ENCODE peak calls at places on chromosomes 16 and 17, in seven cellular contexts. One of them, this sample, is unnamed.
A peak's percentile ranks its signal among the peaks of the same experiment; 100 is the strongest.

GRCh38 chr16:66858740-66859396 is 14.7 kb downstream of the CA7 start:
- DNase-seq in NCI-H748 treated with DMSO at 0.1 percent for 48 hours: no peak
- DNase-seq in stimulated activated naive B cell treated with anti-CD40 and anti-IgM and Interleukin-4, amounts not matched to agents 10 μg/mL and 1 μg/mL and 100 μg/mL, for 72 hours: no peak
- DNase-seq in SW 1271: no peak
- DNase-seq in kidney glomerular epithelial cell: no peak
- DNase-seq in activated naive CD8-positive, alpha-beta T cell treated with anti-CD3 and anti-CD28 coated beads for 36 hours: no peak
- DNase-seq in astrocyte of the spinal cord: peak; percentile 47
- DNase-seq in this sample: peak; percentile 42

GRCh38 chr16:3762080-3762750 is 44.9 kb upstream of the TRAP1 start:
- DNase-seq in NCI-H748 treated with DMSO at 0.1 percent for 48 hours: no peak
- DNase-seq in stimulated activated naive B cell treated with anti-CD40 and anti-IgM and Interleukin-4, amounts not matched to agents 10 μg/mL and 1 μg/mL and 100 μg/mL, for 72 hours: no peak
- DNase-seq in SW 1271: no peak
- DNase-seq in kidney glomerular epithelial cell: no peak
- DNase-seq in activated naive CD8-positive, alpha-beta T cell treated with anti-CD3 and anti-CD28 coated beads for 36 hours: no peak
- DNase-seq in astrocyte of the spinal cord: no peak
- DNase-seq in this sample: no peak

GRCh38 chr17:850828-851759 is 68.9 kb downstream of the MRM3 start:
- DNase-seq in NCI-H748 treated with DMSO at 0.1 percent for 48 hours: no peak
- DNase-seq in stimulated activated naive B cell treated with anti-CD40 and anti-IgM and Interleukin-4, amounts not matched to agents 10 μg/mL and 1 μg/mL and 100 μg/mL, for 72 hours: no peak
- DNase-seq in SW 1271: no peak
- DNase-seq in kidney glomerular epithelial cell: no peak
- DNase-seq in activated naive CD8-positive, alpha-beta T cell treated with anti-CD3 and anti-CD28 coated beads for 36 hours: no peak
- DNase-seq in astrocyte of the spinal cord: peak; percentile 35
- DNase-seq in this sample: no peak

GRCh38 chr17:47846741-47847340 is 4.1 kb downstream of the SP6 start:
- DNase-seq in NCI-H748 treated with DMSO at 0.1 percent for 48 hours: no peak
- DNase-seq in stimulated activated naive B cell treated with anti-CD40 and anti-IgM and Interleukin-4, amounts not matched to agents 10 μg/mL and 1 μg/mL and 100 μg/mL, for 72 hours: no peak
- DNase-seq in SW 1271: no peak
- DNase-seq in kidney glomerular epithelial cell: no peak
- DNase-seq in activated naive CD8-positive, alpha-beta T cell treated with anti-CD3 and anti-CD28 coated beads for 36 hours: no peak
- DNase-seq in astrocyte of the spinal cord: no peak
- DNase-seq in this sample: no peak

GRCh38 chr17:538096-538973 is 176.3 kb downstream of the VPS53 start:
- DNase-seq in NCI-H748 treated with DMSO at 0.1 percent for 48 hours: no peak
- DNase-seq in stimulated activated naive B cell treated with anti-CD40 and anti-IgM and Interleukin-4, amounts not matched to agents 10 μg/mL and 1 μg/mL and 100 μg/mL, for 72 hours: no peak
- DNase-seq in SW 1271: no peak
- DNase-seq in kidney glomerular epithelial cell: no peak
- DNase-seq in activated naive CD8-positive, alpha-beta T cell treated with anti-CD3 and anti-CD28 coated beads for 36 hours: no peak
- DNase-seq in astrocyte of the spinal cord: peak; percentile 34
- DNase-seq in this sample: no peak

GRCh38 chr16:4976611-4977145 is 18.5 kb downstream of the SEC14L5 start:
- DNase-seq in NCI-H748 treated with DMSO at 0.1 percent for 48 hours: no peak
- DNase-seq in stimulated activated naive B cell treated with anti-CD40 and anti-IgM and Interleukin-4, amounts not matched to agents 10 μg/mL and 1 μg/mL and 100 μg/mL, for 72 hours: no peak
- DNase-seq in SW 1271: no peak
- DNase-seq in kidney glomerular epithelial cell: no peak
- DNase-seq in activated naive CD8-positive, alpha-beta T cell treated with anti-CD3 and anti-CD28 coated beads for 36 hours: no peak
- DNase-seq in astrocyte of the spinal cord: no peak
- DNase-seq in this sample: no peak

GRCh38 chr16:69611103-69611640 is 45.4 kb downstream of the NFAT5 start:
- DNase-seq in NCI-H748 treated with DMSO at 0.1 percent for 48 hours: no peak
- DNase-seq in stimulated activated naive B cell treated with anti-CD40 and anti-IgM and Interleukin-4, amounts not matched to agents 10 μg/mL and 1 μg/mL and 100 μg/mL, for 72 hours: no peak
- DNase-seq in SW 1271: no peak
- DNase-seq in kidney glomerular epithelial cell: no peak
- DNase-seq in activated naive CD8-positive, alpha-beta T cell treated with anti-CD3 and anti-CD28 coated beads for 36 hours: no peak
- DNase-seq in astrocyte of the spinal cord: no peak
- DNase-seq in this sample: no peak

GRCh38 chr16:84396537-84397008 is 28.2 kb downstream of the ATP2C2 start:
- DNase-seq in NCI-H748 treated with DMSO at 0.1 percent for 48 hours: no peak
- DNase-seq in stimulated activated naive B cell treated with anti-CD40 and anti-IgM and Interleukin-4, amounts not matched to agents 10 μg/mL and 1 μg/mL and 100 μg/mL, for 72 hours: no peak
- DNase-seq in SW 1271: no peak
- DNase-seq in kidney glomerular epithelial cell: peak; percentile 88
- DNase-seq in activated naive CD8-positive, alpha-beta T cell treated with anti-CD3 and anti-CD28 coated beads for 36 hours: no peak
- DNase-seq in astrocyte of the spinal cord: no peak
- DNase-seq in this sample: no peak

GRCh38 chr16:48295493-48296281 is 48.3 kb upstream of the ABCC11 start:
- DNase-seq in NCI-H748 treated with DMSO at 0.1 percent for 48 hours: no peak
- DNase-seq in stimulated activated naive B cell treated with anti-CD40 and anti-IgM and Interleukin-4, amounts not matched to agents 10 μg/mL and 1 μg/mL and 100 μg/mL, for 72 hours: no peak
- DNase-seq in SW 1271: no peak
- DNase-seq in kidney glomerular epithelial cell: no peak
- DNase-seq in activated naive CD8-positive, alpha-beta T cell treated with anti-CD3 and anti-CD28 coated beads for 36 hours: no peak
- DNase-seq in astrocyte of the spinal cord: no peak
- DNase-seq in this sample: no peak

GRCh38 chr17:5120036-5120435 is 4.2 kb downstream of the USP6 start:
- DNase-seq in NCI-H748 treated with DMSO at 0.1 percent for 48 hours: no peak
- DNase-seq in stimulated activated naive B cell treated with anti-CD40 and anti-IgM and Interleukin-4, amounts not matched to agents 10 μg/mL and 1 μg/mL and 100 μg/mL, for 72 hours: no peak
- DNase-seq in SW 1271: no peak
- DNase-seq in kidney glomerular epithelial cell: no peak
- DNase-seq in activated naive CD8-positive, alpha-beta T cell treated with anti-CD3 and anti-CD28 coated beads for 36 hours: no peak
- DNase-seq in astrocyte of the spinal cord: no peak
- DNase-seq in this sample: no peak

GRCh38 chr17:57604771-57605733 is 140.0 kb downstream of the CCDC182 start:
- DNase-seq in NCI-H748 treated with DMSO at 0.1 percent for 48 hours: peak; percentile 77
- DNase-seq in stimulated activated naive B cell treated with anti-CD40 and anti-IgM and Interleukin-4, amounts not matched to agents 10 μg/mL and 1 μg/mL and 100 μg/mL, for 72 hours: peak; percentile 54
- DNase-seq in SW 1271: no peak
- DNase-seq in kidney glomerular epithelial cell: peak; percentile 29
- DNase-seq in activated naive CD8-positive, alpha-beta T cell treated with anti-CD3 and anti-CD28 coated beads for 36 hours: peak; percentile 63
- DNase-seq in astrocyte of the spinal cord: peak; percentile 49
- DNase-seq in this sample: peak; percentile 73

GRCh38 chr16:3274947-3275346 is 8.3 kb upstream of the ZNF263 start:
- DNase-seq in NCI-H748 treated with DMSO at 0.1 percent for 48 hours: no peak
- DNase-seq in stimulated activated naive B cell treated with anti-CD40 and anti-IgM and Interleukin-4, amounts not matched to agents 10 μg/mL and 1 μg/mL and 100 μg/mL, for 72 hours: no peak
- DNase-seq in SW 1271: no peak
- DNase-seq in kidney glomerular epithelial cell: no peak
- DNase-seq in activated naive CD8-positive, alpha-beta T cell treated with anti-CD3 and anti-CD28 coated beads for 36 hours: no peak
- DNase-seq in astrocyte of the spinal cord: no peak
- DNase-seq in this sample: no peak

GRCh38 chr16:83031524-83031923 is 404.8 kb downstream of the CDH13 start:
- DNase-seq in NCI-H748 treated with DMSO at 0.1 percent for 48 hours: no peak
- DNase-seq in stimulated activated naive B cell treated with anti-CD40 and anti-IgM and Interleukin-4, amounts not matched to agents 10 μg/mL and 1 μg/mL and 100 μg/mL, for 72 hours: no peak
- DNase-seq in SW 1271: no peak
- DNase-seq in kidney glomerular epithelial cell: peak; percentile 8
- DNase-seq in activated naive CD8-positive, alpha-beta T cell treated with anti-CD3 and anti-CD28 coated beads for 36 hours: no peak
- DNase-seq in astrocyte of the spinal cord: no peak
- DNase-seq in this sample: no peak

GRCh38 chr17:10092595-10092994 is 105.8 kb downstream of the GAS7 start:
- DNase-seq in NCI-H748 treated with DMSO at 0.1 percent for 48 hours: no peak
- DNase-seq in stimulated activated naive B cell treated with anti-CD40 and anti-IgM and Interleukin-4, amounts not matched to agents 10 μg/mL and 1 μg/mL and 100 μg/mL, for 72 hours: no peak
- DNase-seq in SW 1271: no peak
- DNase-seq in kidney glomerular epithelial cell: no peak
- DNase-seq in activated naive CD8-positive, alpha-beta T cell treated with anti-CD3 and anti-CD28 coated beads for 36 hours: no peak
- DNase-seq in astrocyte of the spinal cord: no peak
- DNase-seq in this sample: no peak

GRCh38 chr17:12457493-12457892 is 208.2 kb upstream of the MYOCD start:
- DNase-seq in NCI-H748 treated with DMSO at 0.1 percent for 48 hours: no peak
- DNase-seq in stimulated activated naive B cell treated with anti-CD40 and anti-IgM and Interleukin-4, amounts not matched to agents 10 μg/mL and 1 μg/mL and 100 μg/mL, for 72 hours: no peak
- DNase-seq in SW 1271: no peak
- DNase-seq in kidney glomerular epithelial cell: no peak
- DNase-seq in activated naive CD8-positive, alpha-beta T cell treated with anti-CD3 and anti-CD28 coated beads for 36 hours: no peak
- DNase-seq in astrocyte of the spinal cord: no peak
- DNase-seq in this sample: no peak

GRCh38 chr17:3660311-3660891 is 8.0 kb downstream of the TAX1BP3 start:
- DNase-seq in NCI-H748 treated with DMSO at 0.1 percent for 48 hours: no peak
- DNase-seq in stimulated activated naive B cell treated with anti-CD40 and anti-IgM and Interleukin-4, amounts not matched to agents 10 μg/mL and 1 μg/mL and 100 μg/mL, for 72 hours: no peak
- DNase-seq in SW 1271: no peak
- DNase-seq in kidney glomerular epithelial cell: no peak
- DNase-seq in activated naive CD8-positive, alpha-beta T cell treated with anti-CD3 and anti-CD28 coated beads for 36 hours: no peak
- DNase-seq in astrocyte of the spinal cord: no peak
- DNase-seq in this sample: no peak

GRCh38 chr16:21626659-21627277 is 25.6 kb downstream of the IGSF6 start:
- DNase-seq in NCI-H748 treated with DMSO at 0.1 percent for 48 hours: no peak
- DNase-seq in stimulated activated naive B cell treated with anti-CD40 and anti-IgM and Interleukin-4, amounts not matched to agents 10 μg/mL and 1 μg/mL and 100 μg/mL, for 72 hours: no peak
- DNase-seq in SW 1271: peak; percentile 59
- DNase-seq in kidney glomerular epithelial cell: peak; percentile 33
- DNase-seq in activated naive CD8-positive, alpha-beta T cell treated with anti-CD3 and anti-CD28 coated beads for 36 hours: peak; percentile 21
- DNase-seq in astrocyte of the spinal cord: peak; percentile 93
- DNase-seq in this sample: peak; percentile 91

GRCh38 chr17:13671771-13672170 is 70.0 kb upstream of the HS3ST3A1 start:
- DNase-seq in NCI-H748 treated with DMSO at 0.1 percent for 48 hours: no peak
- DNase-seq in stimulated activated naive B cell treated with anti-CD40 and anti-IgM and Interleukin-4, amounts not matched to agents 10 μg/mL and 1 μg/mL and 100 μg/mL, for 72 hours: no peak
- DNase-seq in SW 1271: no peak
- DNase-seq in kidney glomerular epithelial cell: no peak
- DNase-seq in activated naive CD8-positive, alpha-beta T cell treated with anti-CD3 and anti-CD28 coated beads for 36 hours: no peak
- DNase-seq in astrocyte of the spinal cord: peak; percentile 81
- DNase-seq in this sample: no peak

GRCh38 chr17:7852919-7853692 is 1.8 kb upstream of the TMEM88 start:
- DNase-seq in NCI-H748 treated with DMSO at 0.1 percent for 48 hours: no peak
- DNase-seq in stimulated activated naive B cell treated with anti-CD40 and anti-IgM and Interleukin-4, amounts not matched to agents 10 μg/mL and 1 μg/mL and 100 μg/mL, for 72 hours: no peak
- DNase-seq in SW 1271: no peak
- DNase-seq in kidney glomerular epithelial cell: no peak
- DNase-seq in activated naive CD8-positive, alpha-beta T cell treated with anti-CD3 and anti-CD28 coated beads for 36 hours: no peak
- DNase-seq in astrocyte of the spinal cord: no peak
- DNase-seq in this sample: no peak

GRCh38 chr17:40317345-40317873 is 8.4 kb downstream of the RARA start:
- DNase-seq in NCI-H748 treated with DMSO at 0.1 percent for 48 hours: no peak
- DNase-seq in stimulated activated naive B cell treated with anti-CD40 and anti-IgM and Interleukin-4, amounts not matched to agents 10 μg/mL and 1 μg/mL and 100 μg/mL, for 72 hours: no peak
- DNase-seq in SW 1271: no peak
- DNase-seq in kidney glomerular epithelial cell: peak; percentile 71
- DNase-seq in activated naive CD8-positive, alpha-beta T cell treated with anti-CD3 and anti-CD28 coated beads for 36 hours: peak; percentile 47
- DNase-seq in astrocyte of the spinal cord: peak; percentile 76
- DNase-seq in this sample: peak; percentile 57

GRCh38 chr17:13638855-13639458 is 37.2 kb upstream of the HS3ST3A1 start:
- DNase-seq in NCI-H748 treated with DMSO at 0.1 percent for 48 hours: no peak
- DNase-seq in stimulated activated naive B cell treated with anti-CD40 and anti-IgM and Interleukin-4, amounts not matched to agents 10 μg/mL and 1 μg/mL and 100 μg/mL, for 72 hours: no peak
- DNase-seq in SW 1271: no peak
- DNase-seq in kidney glomerular epithelial cell: no peak
- DNase-seq in activated naive CD8-positive, alpha-beta T cell treated with anti-CD3 and anti-CD28 coated beads for 36 hours: peak; percentile 15
- DNase-seq in astrocyte of the spinal cord: peak; percentile 78
- DNase-seq in this sample: no peak

GRCh38 chr16:81457326-81458133 is 12.9 kb downstream of the CMIP start:
- DNase-seq in NCI-H748 treated with DMSO at 0.1 percent for 48 hours: no peak
- DNase-seq in stimulated activated naive B cell treated with anti-CD40 and anti-IgM and Interleukin-4, amounts not matched to agents 10 μg/mL and 1 μg/mL and 100 μg/mL, for 72 hours: peak; percentile 31
- DNase-seq in SW 1271: no peak
- DNase-seq in kidney glomerular epithelial cell: peak; percentile 42
- DNase-seq in activated naive CD8-positive, alpha-beta T cell treated with anti-CD3 and anti-CD28 coated beads for 36 hours: no peak
- DNase-seq in astrocyte of the spinal cord: peak; percentile 70
- DNase-seq in this sample: no peak

This sample was measured in A673.